ENCODE peak calls at places on chromosome 17, in eight cellular contexts. U, M, S, V, X, L, A and F are unnamed samples.

GRCh38 chr17:37710344-37710886 is 34.4 kb downstream of the HNF1B start:
- DNase-seq in U (no peak), M (peak; percentile 94), S (no peak), V (peak; percentile 62), X (no peak), L (peak; percentile 64), A (no peak), F (peak; percentile 28)

GRCh38 chr17:80695979-80696378 is 151.3 kb downstream of the RPTOR start:
- DNase-seq in U (no peak), M (no peak), S (no peak), V (no peak), X (no peak), L (no peak), A (no peak), F (no peak)

GRCh38 chr17:68849673-68850260 is 105.4 kb downstream of the ABCA8 start:
- DNase-seq in U (no peak), M (no peak), S (no peak), V (no peak), X (no peak), L (no peak), A (no peak), F (no peak)

GRCh38 chr17:79117905-79118487 is 43.4 kb downstream of the ENGASE start:
- DNase-seq in U (no peak), M (no peak), S (no peak), V (no peak), X (no peak), L (no peak), A (no peak), F (no peak)

GRCh38 chr17:39236981-39237441 is 11.3 kb upstream of the STAC2 start:
- DNase-seq in U (no peak), M (no peak), S (no peak), V (no peak), X (no peak), L (no peak), A (no peak), F (no peak)

GRCh38 chr17:35889241-35889640 is 9.1 kb upstream of the CCL5 start:
- DNase-seq in U (no peak), M (no peak), S (no peak), V (no peak), X (no peak), L (no peak), A (no peak), F (no peak)

GRCh38 chr17:29565643-29566472 is 979 bp downstream of the ABHD15 start:
- DNase-seq in U (peak; percentile 22), M (peak; percentile 78), S (no peak), V (no peak), X (peak; percentile 30), L (no peak), A (peak; percentile 30), F (no peak)

GRCh38 chr17:48625502-48626201 is 506 bp downstream of the HOXB9 start:
- DNase-seq in U (no peak), M (peak; percentile 63), S (no peak), V (no peak), X (peak; percentile 28), L (no peak), A (no peak), F (peak; percentile 69)

GRCh38 chr17:40032322-40033320 is 17.4 kb downstream of the CSF3 start:
- DNase-seq in U (no peak), M (no peak), S (no peak), V (no peak), X (no peak), L (no peak), A (no peak), F (no peak)

GRCh38 chr17:49989518-49989880 is 5.5 kb downstream of the DLX3 start:
- DNase-seq in U (no peak), M (peak; percentile 2), S (no peak), V (no peak), X (no peak), L (no peak), A (no peak), F (no peak)

GRCh38 chr17:45428050-45428953 is 4.4 kb downstream of the ARHGAP27 start:
- DNase-seq in U (peak; percentile 64), M (peak; percentile 87), S (peak; percentile 62), V (peak; percentile 42), X (peak; percentile 48), L (no peak), A (peak; percentile 74), F (peak; percentile 77)

DNA sequence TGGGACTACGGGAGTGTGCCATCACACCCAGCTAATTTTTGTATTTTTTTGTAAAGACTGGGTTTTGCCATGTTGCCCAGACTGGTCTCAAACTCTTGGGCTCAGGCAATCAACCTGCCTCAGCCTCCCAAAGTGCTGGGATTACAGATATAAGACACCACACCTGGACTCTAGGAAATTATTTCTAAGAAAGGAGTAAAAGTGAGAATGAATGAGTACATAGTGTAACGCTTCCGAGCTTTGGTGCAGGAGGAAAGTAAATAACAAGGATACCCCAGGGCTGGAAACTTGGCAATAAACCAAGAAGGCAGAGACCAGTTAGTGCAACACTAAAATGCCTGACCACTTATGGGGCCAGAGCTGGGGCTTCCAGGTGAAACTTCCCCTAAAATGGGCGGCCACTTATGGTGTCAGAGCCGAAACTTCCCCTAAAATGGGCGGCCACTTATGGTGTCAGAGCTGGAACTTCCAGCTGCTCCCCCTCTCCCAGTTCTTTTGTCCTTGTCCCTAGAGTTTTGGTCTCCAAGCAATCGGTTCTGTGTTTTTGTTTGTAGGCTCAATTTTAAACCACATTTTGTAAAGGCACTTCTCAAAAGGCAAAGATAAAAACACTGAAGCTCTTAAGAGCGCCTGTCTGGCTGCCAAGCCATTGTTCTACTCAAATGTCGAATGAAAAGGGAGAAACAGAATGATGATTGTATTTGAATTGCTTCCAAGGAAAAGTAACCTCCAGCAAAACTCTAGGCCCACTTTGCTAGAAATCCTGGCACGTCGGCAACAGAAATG is 64.0 kb downstream of the NXN start:
- DNase-seq in U (no peak), M (peak; percentile 49), S (no peak), V (no peak), X (no peak), L (peak; percentile 77), A (no peak), F (peak; percentile 42)
- H3K4me3 ChIP-seq in U (no peak overlapping the region), M (no peak overlapping the region), S (no peak overlapping the region), V (no peak overlapping the region), X (no peak overlapping the region), L (no peak overlapping the region), A (no peak overlapping the region), F (no peak overlapping the region)

GRCh38 chr17:62892870-62893338 is 73.1 kb upstream of the TANC2 start:
- DNase-seq in U (no peak), M (no peak), S (no peak), V (peak; percentile 93), X (no peak), L (peak; percentile 87), A (peak; percentile 2), F (peak; percentile 66)

GRCh38 chr17:62892069-62892675 is 73.9 kb upstream of the TANC2 start:
- DNase-seq in U (no peak), M (no peak), S (no peak), V (no peak), X (no peak), L (no peak), A (no peak), F (no peak)

GRCh38 chr17:62891659-62892058 is 74.4 kb upstream of the TANC2 start:
- DNase-seq in U (no peak), M (no peak), S (no peak), V (no peak), X (no peak), L (no peak), A (no peak), F (no peak)

GRCh38 chr17:62887437-62887836 is 78.6 kb upstream of the TANC2 start:
- DNase-seq in U (no peak), M (no peak), S (no peak), V (no peak), X (no peak), L (no peak), A (no peak), F (no peak)

DNA sequence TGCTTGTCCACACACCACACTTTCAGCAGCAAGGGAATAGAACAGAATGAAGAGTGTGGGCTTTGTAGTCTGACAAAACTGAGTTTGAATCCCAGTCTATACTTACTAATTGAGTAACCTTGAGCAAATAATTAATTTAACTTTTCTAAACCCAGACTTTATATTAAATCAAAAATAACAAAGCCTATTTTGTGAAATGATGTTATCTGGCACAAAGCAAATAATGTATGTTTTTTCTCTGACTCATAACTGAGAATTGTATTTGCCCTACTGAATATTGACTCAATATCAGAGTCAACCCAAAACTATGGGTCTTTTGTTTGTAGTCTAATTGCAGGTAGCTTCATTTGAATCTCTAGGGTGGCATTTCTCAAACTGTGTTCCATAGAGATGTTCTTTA is 77.9 kb upstream of the TANC2 start:
- DNase-seq in U (no peak), M (no peak), S (no peak), V (no peak), X (no peak), L (no peak), A (no peak), F (no peak)
- H3K9me3 ChIP-seq in U (no peaks in the 10 kb centered on the region), M (no peaks in the 10 kb centered on the region), S (no peaks in the 10 kb centered on the region), V (no peaks in the 10 kb centered on the region), X (no peaks in the 10 kb centered on the region), L (no peaks in the 10 kb centered on the region), A (no peaks in the 10 kb centered on the region), F (no peaks in the 10 kb centered on the region)

GRCh38 chr17:17726721-17727060 is 45.4 kb downstream of the RAI1 start:
- DNase-seq in U (no peak), M (no peak), S (peak; percentile 58), V (no peak), X (no peak), L (no peak), A (no peak), F (no peak)

GRCh38 chr17:17725853-17726720 is 44.8 kb downstream of the RAI1 start:
- DNase-seq in U (no peak), M (peak; percentile 38), S (no peak), V (no peak), X (no peak), L (no peak), A (no peak), F (no peak)

GRCh38 chr17:17723354-17724261 is 42.4 kb downstream of the RAI1 start:
- DNase-seq in U (no peak), M (peak; percentile 77), S (no peak), V (peak; percentile 90), X (no peak), L (peak; percentile 89), A (no peak), F (no peak)

GRCh38 chr17:17724307-17724921 is 43.2 kb downstream of the RAI1 start:
- DNase-seq in U (no peak), M (peak; percentile 90), S (no peak), V (peak; percentile 54), X (no peak), L (peak; percentile 55), A (no peak), F (no peak)

GRCh38 chr17:17724991-17725852 is 44.0 kb downstream of the RAI1 start:
- DNase-seq in U (no peak), M (peak; percentile 84), S (no peak), V (no peak), X (no peak), L (no peak), A (no peak), F (no peak)
- H3K27me3 ChIP-seq in U (no peaks in the 10 kb centered on the region), M (peaks cover 71% of the 10 kb centered on the region), S (peaks cover 5% of the 10 kb centered on the region), V (no peaks in the 10 kb centered on the region), X (peaks cover 5% of the 10 kb centered on the region), L (no peaks in the 10 kb centered on the region), A (no peaks in the 10 kb centered on the region), F (no peaks in the 10 kb centered on the region)

GRCh38 chr17:725084-725483 is 7.3 kb upstream of the TLCD3A start:
- DNase-seq in U (no peak), M (no peak), S (no peak), V (no peak), X (no peak), L (no peak), A (no peak), F (no peak)
- H3K4me3 ChIP-seq in U (no peak overlapping the region), M (no peak overlapping the region), S (no peak overlapping the region), V (no peak overlapping the region), X (no peak overlapping the region), L (no peak overlapping the region), A (no peak overlapping the region), F (no peak overlapping the region)